ENCODE peak calls at places on chromosomes 16 and 17, in seven cellular contexts. B is spleen; R is effector memory CD4-positive, alpha-beta T cell; Z is thoracic aorta; G is endothelial cell of umbilical vein; M is aorta; E is heart left ventricle. D is an unnamed sample.

GRCh38 chr17:53722407-53722806 is 100.3 kb upstream of the KIF2B start:
- DNase-seq in B (no peak), M (no peak), G (no peak), R (no peak), Z (no peak), E (no peak), D (no peak)

GRCh38 chr16:20803192-20803560 is 3.1 kb downstream of the ERI2 start:
- DNase-seq in R (no peak), E (no peak), Z (no peak), M (no peak), G (peak), B (no peak), D (no peak)

GRCh38 chr16:22859925-22860324 is 46.0 kb downstream of the HS3ST2 start:
- DNase-seq in B (no peak), G (no peak), R (no peak), M (no peak), E (no peak), Z (no peak), D (no peak)

GRCh38 chr17:38528101-38528500 is 77.7 kb downstream of the SRCIN1 start:
- DNase-seq in E (no peak), Z (no peak), R (no peak), G (no peak), B (no peak), M (no peak), D (no peak)

GRCh38 chr17:7932949-7933348 is 943 bp downstream of the CNTROB start:
- DNase-seq in B (no peak), R (no peak), G (peak), M (no peak), E (no peak), Z (no peak), D (peak)

GRCh38 chr17:74431568-74432483 is at the start of gene GPRC5C:
- DNase-seq in E (peak), M (peak), Z (no peak), R (no peak), G (no peak), B (peak), D (peak)

GRCh38 chr17:55986817-55987216 is 166.5 kb upstream of the ANKFN1 start:
- DNase-seq in G (no peak), B (no peak), M (no peak), R (no peak), E (no peak), Z (no peak), D (no peak)

GRCh38 chr17:45371414-45372324 is 54.8 kb upstream of the MAP3K14 start:
- DNase-seq in M (peak), E (peak), R (no peak), B (peak), G (peak), Z (peak), D (peak)

GRCh38 chr17:48544356-48545021 is 420 bp downstream of the HOXB2 start:
- DNase-seq in R (peak), G (peak), E (peak), Z (peak), B (no peak), M (peak), D (peak)

GRCh38 chr17:38704645-38705522 is at the start of gene MLLT6:
- DNase-seq in M (peak), R (peak), G (peak), Z (no peak), B (peak), E (peak), D (peak)

DNA sequence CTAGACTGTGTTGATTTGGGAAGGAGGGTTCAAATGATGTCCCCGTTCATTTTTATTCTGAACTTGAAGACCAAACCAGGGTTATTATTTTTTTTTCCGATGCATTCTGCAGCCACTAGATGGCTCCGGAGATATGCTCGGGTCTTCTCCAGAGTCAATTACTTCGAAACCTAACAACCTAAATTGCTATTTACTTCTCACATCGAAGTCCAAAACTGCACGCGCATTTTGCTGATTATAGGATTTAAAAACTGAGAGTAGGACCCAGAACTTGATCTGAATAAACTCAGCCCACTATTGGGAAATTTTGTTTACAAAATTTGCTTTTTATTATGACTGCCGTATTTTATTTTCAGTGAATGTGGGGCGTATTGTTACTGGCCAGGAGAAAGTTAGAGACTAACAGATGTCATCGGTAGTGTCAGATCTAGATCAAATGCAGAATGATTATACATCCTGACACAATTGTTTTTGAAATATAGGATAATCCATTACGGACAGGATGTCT is 263.8 kb downstream of the HS3ST3A1 start:
- DNase-seq in B (no peak), G (peak), M (no peak), Z (no peak), E (peak), R (no peak), D (no peak)
- H3K4me3 ChIP-seq in B (no peak), G (no peak), M (no peak), Z (peak), E (peak), R (no peak), D (no peak)

DNA sequence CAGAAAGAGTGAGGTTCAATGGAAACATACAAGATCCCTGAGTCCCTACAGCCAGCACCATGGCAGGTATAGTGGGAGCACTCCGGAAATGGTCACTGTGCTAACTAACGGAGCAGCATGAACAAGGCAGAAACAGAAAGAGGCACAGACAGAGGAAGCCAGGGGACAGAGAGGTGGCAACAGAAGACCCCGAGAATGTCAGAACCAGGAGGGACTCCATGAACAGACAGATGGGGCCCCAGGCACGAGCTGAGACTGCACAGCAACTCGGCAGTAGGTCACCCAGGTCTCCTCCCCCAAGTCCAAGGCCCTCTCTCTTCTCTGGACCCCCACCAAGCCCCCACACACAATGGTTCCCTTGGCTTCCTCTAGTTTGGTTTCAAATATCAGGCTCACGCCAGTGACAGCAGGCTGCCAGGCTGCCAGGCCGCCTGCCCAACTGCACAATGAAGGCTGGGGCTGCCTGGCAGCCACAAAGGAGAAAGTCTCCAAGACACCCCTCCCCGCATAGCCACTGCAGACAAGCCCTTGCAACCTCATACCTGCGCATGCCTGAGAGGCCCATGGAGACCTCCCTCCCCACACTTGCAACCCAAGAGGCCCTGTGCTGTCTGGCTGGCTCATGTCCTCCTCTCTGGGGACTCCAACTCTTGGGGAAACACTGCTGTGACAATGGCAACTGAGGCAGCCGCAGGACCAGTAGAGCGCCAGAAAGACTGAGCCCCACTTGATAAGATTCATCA is 54.7 kb downstream of the PIMREG start:
- DNase-seq in M (peak), G (no peak), E (no peak), R (no peak), Z (no peak), B (peak), D (no peak)
- H3K4me3 ChIP-seq in M (no peak), G (no peak), E (no peak), R (no peak), Z (no peak), B (no peak), D (no peak)

DNA sequence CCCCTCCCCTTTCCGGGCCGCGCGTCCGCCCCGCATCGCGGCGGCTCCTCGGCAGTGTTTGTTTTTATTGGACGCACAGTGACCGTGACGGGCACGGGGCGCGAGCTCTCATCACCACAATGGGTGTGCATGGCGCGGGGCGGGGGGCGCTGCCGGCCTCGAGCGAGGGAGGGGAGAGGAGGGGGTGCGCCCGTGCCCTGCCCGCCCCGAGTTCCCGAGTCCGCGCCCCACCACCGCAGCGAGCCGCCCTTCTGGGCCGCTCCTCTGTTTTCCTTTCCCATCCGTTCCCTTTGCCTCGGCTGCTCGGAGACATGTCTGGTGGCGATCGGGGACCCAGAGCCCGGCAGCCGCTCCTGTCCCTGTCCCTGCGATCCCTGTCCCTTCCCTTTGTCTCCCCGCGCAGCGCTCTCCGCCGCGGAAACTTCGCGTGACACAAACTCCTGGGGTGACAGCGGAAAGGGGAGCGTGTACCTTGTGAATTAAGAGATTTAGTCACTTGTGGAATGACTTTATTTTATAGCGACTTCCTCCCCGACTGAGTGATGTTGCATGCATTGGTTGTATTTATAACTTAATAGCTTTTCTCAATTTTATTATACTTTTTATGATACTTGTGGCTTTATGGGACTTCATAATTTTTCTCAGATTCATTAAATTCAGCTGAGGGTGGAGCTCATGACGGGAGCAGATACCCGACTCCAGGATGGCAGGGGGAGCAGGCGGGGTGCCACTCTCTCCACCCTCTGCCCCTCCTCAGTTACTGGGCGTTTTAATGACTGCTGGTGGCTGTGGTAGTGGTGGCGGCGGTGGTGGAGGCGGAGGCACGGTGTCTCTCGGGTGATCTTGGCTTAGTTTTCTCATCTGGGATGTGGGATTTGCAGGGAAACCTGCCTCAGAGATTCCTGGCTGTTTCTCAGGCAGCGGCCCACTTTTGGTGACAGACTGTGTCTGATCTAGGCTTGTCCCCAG is 40.8 kb downstream of the MRM1 start:
- DNase-seq in G (no peak), R (no peak), Z (no peak), E (no peak), B (peak), M (peak), D (peak)
- H3K4me3 ChIP-seq in G (peak), R (peak), Z (peak), E (peak), B (peak), M (no peak), D (no peak)

GRCh38 chr16:19116711-19117449 is 3.1 kb downstream of the ITPRIPL2 start:
- DNase-seq in E (no peak), M (no peak), Z (no peak), B (no peak), R (no peak), G (no peak), D (no peak)
- H3K4me3 ChIP-seq in E (peak), M (no peak), Z (peak), B (no peak), R (no peak), G (no peak), D (no peak)

D was measured in mucosa of descending colon.